ENCODE peak calls at places on chromosomes 1 and 21, in six cellular contexts. W is HepG2, H is GM12878, D is upper lobe of left lung, Q is A549, I is K562. S is an unnamed sample.

GRCh38 chr1:210239295-210240155 is 6.9 kb downstream of the SERTAD4 start:
- ATAC-seq in W (peak; percentile 92), I (peak; percentile 78), H (peak; percentile 27), Q (peak; percentile 81), D (peak; percentile 85), S (peak; percentile 67)

GRCh38 chr1:41919764-41920397 is 1.2 kb upstream of the HIVEP3 start:
- ATAC-seq in Q (peak; percentile 74), D (peak; percentile 75), W (no peak), I (peak; percentile 96), H (peak; percentile 98), S (peak; percentile 53)

GRCh38 chr1:203526572-203526971 is 32.6 kb downstream of the OPTC start:
- ATAC-seq in Q (no peak), W (no peak), I (no peak), H (no peak), D (no peak), S (peak; percentile 20)

GRCh38 chr1:232538224-232538942 is 91.5 kb downstream of the SIPA1L2 start:
- ATAC-seq in H (no peak), Q (peak; percentile 93), I (no peak), W (no peak), D (no peak), S (no peak)

GRCh38 chr1:156486421-156487344 is 13.9 kb downstream of the MEF2D start:
- ATAC-seq in I (no peak), W (no peak), Q (no peak), H (no peak), D (no peak), S (no peak)

GRCh38 chr1:147757015-147757990 is 3.1 kb downstream of the GJA5 start:
- ATAC-seq in Q (no peak), W (peak; percentile 29), I (no peak), H (no peak), D (peak; percentile 84), S (no peak)

GRCh38 chr21:31220567-31220966 is 123.5 kb downstream of the TIAM1 start:
- ATAC-seq in H (peak; percentile 77), D (no peak), Q (no peak), I (no peak), W (peak; percentile 71), S (no peak)

GRCh38 chr1:210340751-210341328 is 12.1 kb downstream of the HHAT start:
- ATAC-seq in H (no peak), D (no peak), I (no peak), W (no peak), Q (no peak), S (no peak)

GRCh38 chr1:12469493-12469892 is 148.5 kb downstream of the DHRS3 start:
- ATAC-seq in H (no peak), Q (no peak), I (no peak), D (no peak), W (no peak), S (no peak)

GRCh38 chr1:165647517-165647916 is 16.5 kb downstream of the MGST3 start:
- ATAC-seq in I (no peak), D (no peak), W (peak; percentile 60), Q (no peak), H (no peak), S (no peak)

GRCh38 chr1:5975133-5975880 is 16.9 kb downstream of the NPHP4 start:
- ATAC-seq in W (peak; percentile 85), D (peak; percentile 49), Q (peak; percentile 81), I (peak; percentile 82), H (peak; percentile 72), S (no peak)

GRCh38 chr1:5994713-5995621 is 2.7 kb upstream of the NPHP4 start:
- ATAC-seq in W (no peak), Q (no peak), D (no peak), H (peak; percentile 24), I (no peak), S (no peak)

GRCh38 chr1:182642461-182642860 is 38.3 kb upstream of the RGS16 start:
- ATAC-seq in W (no peak), I (no peak), D (no peak), Q (no peak), H (no peak), S (no peak)

GRCh38 chr1:165355977-165356811 is at the start of gene LMX1A:
- ATAC-seq in H (no peak), I (no peak), Q (peak; percentile 37), W (no peak), D (no peak), S (peak; percentile 70)

GRCh38 chr1:39132505-39133339 is 71.8 kb upstream of the MACF1 start:
- ATAC-seq in I (peak; percentile 83), Q (peak; percentile 55), H (no peak), D (peak; percentile 89), W (peak; percentile 98), S (peak; percentile 79)

GRCh38 chr1:237227507-237227906 is 185.5 kb downstream of the RYR2 start:
- ATAC-seq in W (no peak), I (no peak), Q (no peak), H (no peak), D (no peak), S (no peak)

GRCh38 chr1:108082741-108083562 is 117.2 kb downstream of the SLC25A24 start:
- ATAC-seq in I (peak; percentile 6), Q (no peak), W (no peak), H (peak; percentile 72), D (no peak), S (no peak)

GRCh38 chr1:24201941-24202440 is 14.9 kb upstream of the IFNLR1 start:
- ATAC-seq in Q (peak; percentile 85), D (peak; percentile 83), W (peak; percentile 73), H (peak; percentile 41), I (peak; percentile 78), S (peak; percentile 89)

GRCh38 chr1:191343816-191344215 is 814.4 kb upstream of the RGS18 start:
- ATAC-seq in H (no peak), W (no peak), Q (no peak), D (no peak), I (no peak), S (peak; percentile 76)

GRCh38 chr1:178781549-178781948 is 56.5 kb downstream of the RALGPS2 start:
- ATAC-seq in Q (no peak), W (no peak), D (no peak), H (no peak), I (no peak), S (no peak)

GRCh38 chr1:48422009-48422408 is 50.0 kb downstream of the SPATA6 start:
- ATAC-seq in H (no peak), W (no peak), D (no peak), I (no peak), Q (no peak), S (no peak)

GRCh38 chr1:156750191-156750931 is 1.1 kb downstream of the HDGF start:
- ATAC-seq in I (peak; percentile 2), W (no peak), Q (no peak), D (no peak), H (peak; percentile 2), S (no peak)

GRCh38 chr1:17725811-17726582 is 29.1 kb upstream of the ACTL8 start:
- ATAC-seq in W (peak; percentile 56), Q (peak; percentile 51), H (no peak), D (peak; percentile 3), I (no peak), S (no peak)

GRCh38 chr1:1677718-1678580 is 14.6 kb downstream of the SLC35E2B start:
- ATAC-seq in Q (no peak), I (no peak), D (no peak), H (peak; percentile 75), W (no peak), S (no peak)

GRCh38 chr21:41957991-41958766 is 4.4 kb upstream of the C2CD2 start:
- ATAC-seq in I (peak; percentile 65), H (no peak), D (no peak), W (peak; percentile 79), Q (peak; percentile 48), S (peak; percentile 59)

GRCh38 chr1:160353223-160353622 is 10.0 kb downstream of the NCSTN start:
- ATAC-seq in W (no peak), H (no peak), I (no peak), D (no peak), Q (peak; percentile 48), S (no peak)

DNA sequence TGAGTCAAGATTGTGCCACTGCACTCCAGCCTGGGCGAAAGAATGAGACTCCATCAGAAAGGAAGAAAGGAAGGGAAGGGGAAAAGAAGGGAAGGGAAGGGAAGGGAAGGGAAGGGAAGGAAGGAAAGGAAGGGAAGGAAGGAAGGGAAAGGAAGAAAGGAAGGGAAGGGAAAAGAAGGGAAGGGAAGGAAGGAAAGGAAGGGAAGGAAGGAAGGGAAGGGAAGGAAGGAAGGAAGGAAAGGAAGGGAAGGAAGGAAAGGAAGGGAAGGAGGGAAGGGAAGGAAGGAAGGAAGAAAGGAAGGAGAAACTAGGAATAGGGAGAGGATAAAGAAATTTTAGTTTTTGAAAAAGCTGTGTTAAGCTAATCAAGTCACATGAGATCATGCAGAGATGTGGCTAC is 33.4 kb upstream of the NID1 start:
- ATAC-seq in W (no peak), I (no peak), H (no peak), D (no peak), Q (no peak), S (no peak)
- TF ChIP-seq EP300 in W (no peak), I (no peak), H (no peak), D (no peak), Q (no peak), S (no peak)

GRCh38 chr1:153973478-153973877 is 4.0 kb downstream of the JTB start:
- ATAC-seq in W (no peak), I (no peak), H (no peak), Q (no peak), D (no peak), S (no peak)

GRCh38 chr1:153976819-153977249 is 640 bp downstream of the JTB start:
- ATAC-seq in I (no peak), Q (peak; percentile 3), D (no peak), W (no peak), H (peak; percentile 20), S (no peak)

GRCh38 chr1:153973071-153973470 is 4.4 kb downstream of the JTB start:
- ATAC-seq in I (no peak), H (no peak), W (no peak), D (no peak), Q (no peak), S (no peak)

GRCh38 chr1:153978274-153978909 is 918 bp upstream of the JTB start:
- ATAC-seq in D (no peak), I (peak; percentile 38), H (peak; percentile 2), Q (no peak), W (peak; percentile 12), S (no peak)

GRCh38 chr1:153977250-153978240 is at the start of gene JTB:
- ATAC-seq in I (peak; percentile 90), Q (peak; percentile 95), D (peak; percentile 94), W (peak; percentile 94), H (peak; percentile 95), S (peak; percentile 95)
- TF ChIP-seq POLR2A in I (peak; percentile 83), Q (peak; percentile 56), D (peak; percentile 98), W (peak; percentile 86), H (peak; percentile 95), S (peak; percentile 92)

GRCh38 chr1:216032977-216033376 is 390.3 kb downstream of the USH2A start:
- ATAC-seq in W (no peak), Q (no peak), I (no peak), H (no peak), D (no peak), S (no peak)

GRCh38 chr1:216028630-216029029 is 394.6 kb downstream of the USH2A start:
- ATAC-seq in H (no peak), I (no peak), W (no peak), D (no peak), Q (no peak), S (no peak)

GRCh38 chr1:216032284-216032683 is 391.0 kb downstream of the USH2A start:
- ATAC-seq in Q (no peak), W (no peak), H (peak; percentile 73), I (no peak), D (no peak), S (no peak)

GRCh38 chr1:216034506-216034905 is 388.7 kb downstream of the USH2A start:
- ATAC-seq in H (peak; percentile 69), W (peak; percentile 91), Q (no peak), D (no peak), I (no peak), S (no peak)
- H3K4me3 ChIP-seq in H (no peak overlapping the region), W (no peak overlapping the region), Q (no peak overlapping the region), D (no peak overlapping the region), I (no peak overlapping the region), S (no peak overlapping the region)

GRCh38 chr1:46401964-46402626 is 8.0 kb downstream of the FAAH start:
- ATAC-seq in D (peak; percentile 94), W (peak; percentile 85), H (peak; percentile 63), Q (peak; percentile 44), I (peak; percentile 92), S (peak; percentile 93)
- TF ChIP-seq EP300 in D (no peak), W (no peak), H (no peak), Q (no peak), I (no peak), S (no peak)

S was measured in gastroesophageal sphincter.